ENCODE peak calls at places on chromosomes 12 and 14, in four cellular contexts. One of them, this sample, is unnamed.

GRCh38 chr12:74021937-74022336 is 515.7 kb upstream of the ATXN7L3B start:
- DNase-seq in HepG2: peak; percentile 50
- DNase-seq in K562: peak; percentile 45
- DNase-seq in HCT116: peak; percentile 68
- DNase-seq in this sample: peak; percentile 42

GRCh38 chr12:59040651-59041050 is 120.3 kb upstream of the LRIG3 start:
- DNase-seq in HepG2: no peak
- DNase-seq in HCT116: no peak
- DNase-seq in K562: no peak
- DNase-seq in this sample: no peak

GRCh38 chr12:3921526-3921925 is 48.3 kb upstream of the PARP11 start:
- DNase-seq in HCT116: no peak
- DNase-seq in HepG2: no peak
- DNase-seq in K562: no peak
- DNase-seq in this sample: no peak

GRCh38 chr14:51304428-51304827 is 64.4 kb downstream of the TMX1 start:
- DNase-seq in HepG2: no peak
- DNase-seq in HCT116: no peak
- DNase-seq in K562: no peak
- DNase-seq in this sample: no peak

GRCh38 chr14:33375781-33376180 is 437.1 kb downstream of the NPAS3 start:
- DNase-seq in K562: no peak
- DNase-seq in HCT116: no peak
- DNase-seq in HepG2: no peak
- DNase-seq in this sample: no peak

GRCh38 chr12:18690653-18691052 is 47.2 kb downstream of the PLCZ1 start:
- DNase-seq in HepG2: no peak
- DNase-seq in K562: peak; percentile 20
- DNase-seq in HCT116: peak; percentile 79
- DNase-seq in this sample: no peak

GRCh38 chr14:65255583-65256443 is 153.5 kb upstream of the MAX start:
- DNase-seq in HCT116: peak; percentile 78
- DNase-seq in K562: no peak
- DNase-seq in HepG2: peak; percentile 69
- DNase-seq in this sample: no peak

GRCh38 chr12:1572731-1573130 is 21.6 kb downstream of the FBXL14 start:
- DNase-seq in HCT116: no peak
- DNase-seq in HepG2: no peak
- DNase-seq in K562: no peak
- DNase-seq in this sample: no peak

GRCh38 chr12:95118138-95118787 is 44.8 kb upstream of the NR2C1 start:
- DNase-seq in HCT116: no peak
- DNase-seq in K562: no peak
- DNase-seq in HepG2: peak; percentile 62
- DNase-seq in this sample: no peak

GRCh38 chr14:102593841-102594170 is 1.4 kb downstream of the RCOR1 start:
- DNase-seq in HCT116: no peak
- DNase-seq in K562: no peak
- DNase-seq in HepG2: no peak
- DNase-seq in this sample: no peak

GRCh38 chr12:117101953-117102833 is 3.0 kb upstream of the TESC start:
- DNase-seq in HepG2: no peak
- DNase-seq in HCT116: no peak
- DNase-seq in K562: no peak
- DNase-seq in this sample: no peak

GRCh38 chr14:61387076-61387475 is 65.7 kb downstream of the PRKCH start:
- DNase-seq in HepG2: no peak
- DNase-seq in HCT116: no peak
- DNase-seq in K562: no peak
- DNase-seq in this sample: no peak

GRCh38 chr12:60644076-60644475 is 1048.2 kb downstream of the SLC16A7 start:
- DNase-seq in HCT116: no peak
- DNase-seq in K562: no peak
- DNase-seq in HepG2: no peak
- DNase-seq in this sample: no peak
- H3K9me3 ChIP-seq in HCT116: peaks cover 5% of the 10 kb centered on the region
- H3K9me3 ChIP-seq in K562: peaks cover 1% of the 10 kb centered on the region
- H3K9me3 ChIP-seq in HepG2: peaks cover 77% of the 10 kb centered on the region
- H3K9me3 ChIP-seq in this sample: no peaks in the 10 kb centered on the region

DNA sequence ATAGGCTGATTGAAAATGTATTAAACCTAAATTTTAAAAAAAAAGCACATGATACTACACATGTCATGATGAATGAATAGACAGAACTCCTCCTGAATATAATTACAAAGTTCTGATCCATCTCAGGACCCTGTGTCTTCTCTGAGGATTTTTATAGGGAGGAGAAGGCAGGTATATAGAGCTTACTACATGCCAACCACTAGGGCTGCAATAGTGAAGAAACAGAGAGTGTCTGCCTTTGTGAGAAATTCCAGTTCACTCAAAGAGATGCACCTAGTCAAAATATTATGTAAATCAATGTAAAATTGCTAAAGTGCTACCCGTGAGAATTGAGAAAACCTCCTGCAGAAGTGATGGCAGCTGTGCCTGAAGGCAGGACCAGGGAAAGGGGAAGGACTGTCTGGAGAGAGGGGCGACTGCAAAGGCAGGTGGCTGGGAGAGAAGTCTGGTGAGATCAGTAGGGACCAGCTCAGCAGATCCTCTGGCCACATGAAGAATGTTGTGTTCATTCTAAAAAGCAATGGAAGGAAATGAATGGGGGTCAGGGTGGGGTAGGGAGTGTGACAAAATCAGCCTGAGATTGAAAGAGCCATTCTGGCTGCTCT is 15.1 kb downstream of the ABHD4 start:
- DNase-seq in K562: no peak
- DNase-seq in HCT116: no peak
- DNase-seq in HepG2: no peak
- DNase-seq in this sample: no peak
- H3K27ac ChIP-seq in K562: no peak overlapping the region
- H3K27ac ChIP-seq in HCT116: no peak overlapping the region
- H3K27ac ChIP-seq in HepG2: no peak overlapping the region
- H3K27ac ChIP-seq in this sample: no peak overlapping the region

GRCh38 chr12:46082473-46082872 is 92.1 kb upstream of the SCAF11 start:
- DNase-seq in K562: no peak
- DNase-seq in HCT116: no peak
- DNase-seq in HepG2: no peak
- DNase-seq in this sample: no peak
- TF ChIP-seq TCF7L2 in K562: no peak
- TF ChIP-seq TCF7L2 in HCT116: no peak
- TF ChIP-seq TCF7L2 in HepG2: no peak
- TF ChIP-seq TCF7L2 in this sample: no peak

DNA sequence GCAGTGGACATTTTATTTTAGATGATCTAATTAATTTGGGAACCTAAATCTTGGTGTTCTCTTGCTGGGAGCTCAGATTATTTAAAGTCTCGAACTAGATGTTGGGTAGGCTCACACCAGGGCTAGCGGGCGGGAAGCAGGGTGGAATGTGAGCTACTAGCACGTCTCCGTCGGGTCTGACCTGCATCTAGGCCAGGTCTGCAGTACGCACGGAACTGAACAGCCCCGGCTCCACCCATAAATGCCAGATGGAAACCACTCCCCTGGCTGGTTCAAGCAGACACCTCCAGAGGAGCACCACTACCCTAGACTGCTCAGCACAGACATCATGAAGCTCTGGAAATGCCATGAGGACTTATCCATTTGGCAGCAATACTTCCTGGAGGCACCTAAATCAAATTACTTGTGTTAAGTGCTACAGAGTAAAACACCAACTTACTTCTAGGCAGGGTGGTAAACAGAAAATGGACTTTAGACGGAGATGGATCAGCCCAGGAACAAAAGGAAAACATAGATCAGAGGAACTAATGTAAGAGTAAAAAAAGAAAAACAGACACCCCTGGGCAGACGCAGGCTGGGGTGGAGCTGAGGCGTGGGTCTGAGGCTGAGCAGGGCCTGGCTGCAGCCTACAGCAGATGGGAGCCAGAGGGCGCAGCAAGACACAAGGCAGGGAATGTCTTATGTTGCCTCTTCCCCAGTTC is 10.2 kb downstream of the ZNF605 start:
- DNase-seq in HCT116: no peak
- DNase-seq in K562: no peak
- DNase-seq in HepG2: peak; percentile 33
- DNase-seq in this sample: no peak
- H3K9me3 ChIP-seq in HCT116: peaks cover 12% of the 10 kb centered on the region
- H3K9me3 ChIP-seq in K562: peaks cover 14% of the 10 kb centered on the region
- H3K9me3 ChIP-seq in HepG2: peaks cover 95% of the 10 kb centered on the region
- H3K9me3 ChIP-seq in this sample: peaks cover 64% of the 10 kb centered on the region

GRCh38 chr14:68391292-68392014 is 401.4 kb downstream of the ZFP36L1 start:
- DNase-seq in K562: no peak
- DNase-seq in HepG2: no peak
- DNase-seq in HCT116: no peak
- DNase-seq in this sample: no peak
- H3K27ac ChIP-seq in K562: no peak overlapping the region
- H3K27ac ChIP-seq in HepG2: no peak overlapping the region
- H3K27ac ChIP-seq in HCT116: no peak overlapping the region
- H3K27ac ChIP-seq in this sample: no peak overlapping the region

GRCh38 chr14:80388980-80389711 is 177.8 kb upstream of the DIO2 start:
- DNase-seq in HCT116: no peak
- DNase-seq in HepG2: no peak
- DNase-seq in K562: no peak
- DNase-seq in this sample: no peak

GRCh38 chr14:80381964-80382363 is 170.7 kb upstream of the DIO2 start:
- DNase-seq in K562: no peak
- DNase-seq in HCT116: no peak
- DNase-seq in HepG2: no peak
- DNase-seq in this sample: no peak

GRCh38 chr14:80390911-80391310 is 179.6 kb upstream of the DIO2 start:
- DNase-seq in HCT116: no peak
- DNase-seq in HepG2: no peak
- DNase-seq in K562: no peak
- DNase-seq in this sample: no peak

GRCh38 chr14:80387563-80387981 is 176.3 kb upstream of the DIO2 start:
- DNase-seq in K562: no peak
- DNase-seq in HepG2: peak; percentile 17
- DNase-seq in HCT116: no peak
- DNase-seq in this sample: no peak

DNA sequence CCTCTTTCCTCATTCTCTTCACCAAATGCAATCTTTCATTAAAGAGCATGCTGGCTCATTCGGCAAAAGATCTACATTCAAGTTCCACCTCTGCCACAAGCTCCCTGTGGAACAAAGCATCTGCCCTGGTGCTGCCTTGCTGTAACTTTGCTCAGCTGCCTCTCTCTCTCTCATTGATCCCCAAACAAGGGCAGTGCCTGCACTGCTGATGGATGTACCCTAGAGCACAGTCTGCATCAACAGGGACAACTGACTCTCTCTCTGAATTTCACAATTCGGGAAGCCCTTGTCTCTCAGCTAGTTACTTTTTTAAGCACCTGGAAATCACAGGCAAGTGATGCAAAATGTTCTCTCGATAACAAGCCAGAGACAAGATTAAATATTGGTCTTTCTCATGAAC is 174.0 kb upstream of the DIO2 start:
- DNase-seq in HepG2: no peak
- DNase-seq in HCT116: no peak
- DNase-seq in K562: no peak
- DNase-seq in this sample: no peak
- TF ChIP-seq TCF7L2 in HepG2: no peak
- TF ChIP-seq TCF7L2 in HCT116: no peak
- TF ChIP-seq TCF7L2 in K562: no peak
- TF ChIP-seq TCF7L2 in this sample: no peak

GRCh38 chr12:131187602-131188001 is 233.9 kb downstream of the ADGRD1 start:
- DNase-seq in HCT116: no peak
- DNase-seq in HepG2: no peak
- DNase-seq in K562: no peak
- DNase-seq in this sample: no peak
- H3K9me3 ChIP-seq in HCT116: no peaks in the 10 kb centered on the region
- H3K9me3 ChIP-seq in HepG2: peaks cover 12% of the 10 kb centered on the region
- H3K9me3 ChIP-seq in K562: peaks cover 2% of the 10 kb centered on the region
- H3K9me3 ChIP-seq in this sample: no peaks in the 10 kb centered on the region

This sample was measured in Panc1.